ENCODE peak calls at places on chromosome 19, in six cellular contexts. D is hepatic stellate cell; R is neural crest cell; A is anterior cingulate cortex; W is stimulated activated naive CD4-positive, alpha-beta T cell; N is A172. Z is an unnamed sample.

GRCh38 chr19:56110515-56111448 is 10.3 kb downstream of the ZNF787 start:
- DNase-seq in D (no peak), R (no peak), A (no peak), W (no peak), N (peak), Z (no peak)

GRCh38 chr19:48646192-48646911 is 365 bp upstream of the CA11 start:
- DNase-seq in D (peak), R (peak), A (peak), W (peak), N (peak), Z (peak)

GRCh38 chr19:32580353-32580900 is 563 bp upstream of the PDCD5 start:
- DNase-seq in D (no peak), R (no peak), A (no peak), W (no peak), N (no peak), Z (no peak)

GRCh38 chr19:57465680-57466381 is 8.9 kb upstream of the VN1R1 start:
- DNase-seq in D (no peak), R (no peak), A (no peak), W (no peak), N (peak), Z (peak)

GRCh38 chr19:55446060-55446459 is 3.0 kb upstream of the SHISA7 start:
- DNase-seq in D (no peak), R (no peak), A (no peak), W (no peak), N (no peak), Z (no peak)

GRCh38 chr19:56637976-56638555 is 4.9 kb upstream of the SMIM17 start:
- DNase-seq in D (peak), R (peak), A (no peak), W (no peak), N (peak), Z (peak)

GRCh38 chr19:6710273-6711077 is 10.0 kb downstream of the C3 start:
- DNase-seq in D (no peak), R (no peak), A (no peak), W (no peak), N (no peak), Z (no peak)

GRCh38 chr19:28646629-28647028 is 566.3 kb downstream of the UQCRFS1 start:
- DNase-seq in D (no peak), R (no peak), A (no peak), W (no peak), N (no peak), Z (no peak)

GRCh38 chr19:658916-659839 is 3.8 kb downstream of the RNF126 start:
- DNase-seq in D (peak), R (no peak), A (no peak), W (no peak), N (no peak), Z (no peak)

GRCh38 chr19:41860419-41861097 is 503 bp downstream of the RPS19 start:
- DNase-seq in D (no peak), R (no peak), A (no peak), W (no peak), N (no peak), Z (no peak)

GRCh38 chr19:45862271-45862563 is 730 bp downstream of the SYMPK start:
- DNase-seq in D (no peak), R (no peak), A (no peak), W (no peak), N (no peak), Z (no peak)

GRCh38 chr19:33217881-33218280 is 7.8 kb downstream of the SLC7A10 start:
- DNase-seq in D (no peak), R (no peak), A (no peak), W (no peak), N (no peak), Z (no peak)

GRCh38 chr19:1956143-1956537 is 15.2 kb downstream of the CSNK1G2 start:
- DNase-seq in D (no peak), R (no peak), A (no peak), W (no peak), N (no peak), Z (no peak)

GRCh38 chr19:39858541-39858940 is 12.4 kb upstream of the FBL start:
- DNase-seq in D (no peak), R (no peak), A (no peak), W (no peak), N (peak), Z (no peak)

GRCh38 chr19:38877781-38878574 is at the start of gene RINL:
- DNase-seq in D (no peak), R (no peak), A (no peak), W (peak), N (no peak), Z (no peak)

GRCh38 chr19:47492137-47492533 is 8.1 kb upstream of the KPTN start:
- DNase-seq in D (no peak), R (no peak), A (no peak), W (no peak), N (no peak), Z (no peak)

GRCh38 chr19:11159598-11160001 is 4.0 kb upstream of the SPC24 start:
- DNase-seq in D (no peak), R (no peak), A (no peak), W (no peak), N (no peak), Z (no peak)

GRCh38 chr19:52187407-52187806 is 2.4 kb upstream of the PPP2R1A start:
- DNase-seq in D (no peak), R (no peak), A (no peak), W (no peak), N (no peak), Z (no peak)

GRCh38 chr19:19460258-19460731 is 54.8 kb downstream of the GATAD2A start:
- DNase-seq in D (no peak), R (no peak), A (no peak), W (no peak), N (no peak), Z (no peak)

GRCh38 chr19:52237771-52238400 is 31.5 kb upstream of the ZNF766 start:
- DNase-seq in D (no peak), R (peak), A (no peak), W (peak), N (peak), Z (peak)

GRCh38 chr19:41323430-41324125 is 13.6 kb downstream of the CCDC97 start:
- DNase-seq in D (peak), R (no peak), A (no peak), W (no peak), N (peak), Z (peak)

GRCh38 chr19:13718733-13719132 is 45.6 kb upstream of the MRI1 start:
- DNase-seq in D (peak), R (no peak), A (no peak), W (no peak), N (peak), Z (peak)

GRCh38 chr19:7916137-7916907 is 1.7 kb downstream of the TGFBR3L start:
- DNase-seq in D (peak), R (no peak), A (no peak), W (peak), N (no peak), Z (no peak)